ENCODE peak calls at places on chromosome 13, in seven cellular contexts. H is activated naive CD4-positive, alpha-beta T cell treated with anti-CD3 and anti-CD28 coated beads, Interleukin-2, amount 50 U/mL, for 72 hours; P is activated B cell treated with CpG ODN at 0.5 μM for 24 hours; R is HCT116; J is esophagus mucosa; F is T-helper 17 cell; M is right cardiac atrium. D is an unnamed sample.

GRCh38 chr13:44015133-44015532 is 135.4 kb downstream of the LACC1 start:
- ATAC-seq in H (no peak), P (no peak), R (no peak), J (no peak), F (no peak), M (no peak), D (no peak)

GRCh38 chr13:69997061-69997460 is 110.6 kb upstream of the ATXN8OS start:
- ATAC-seq in H (no peak), P (no peak), R (no peak), J (no peak), F (no peak), M (no peak), D (no peak)

GRCh38 chr13:88248393-88248792 is 577.2 kb downstream of the SLITRK5 start:
- ATAC-seq in H (no peak), P (no peak), R (no peak), J (no peak), F (no peak), M (no peak), D (no peak)

GRCh38 chr13:79673310-79673992 is 192.5 kb downstream of the NDFIP2 start:
- ATAC-seq in H (no peak), P (no peak), R (no peak), J (no peak), F (no peak), M (peak), D (no peak)

GRCh38 chr13:20669162-20669561 is 34.3 kb upstream of the IL17D start:
- ATAC-seq in H (no peak), P (no peak), R (no peak), J (no peak), F (no peak), M (no peak), D (no peak)

GRCh38 chr13:110546933-110547332 is 14.6 kb downstream of the RAB20 start:
- ATAC-seq in H (no peak), P (no peak), R (peak), J (peak), F (no peak), M (peak), D (no peak)

GRCh38 chr13:33138441-33138840 is 122.2 kb downstream of the KL start:
- ATAC-seq in H (no peak), P (no peak), R (no peak), J (no peak), F (no peak), M (peak), D (no peak)

GRCh38 chr13:52659340-52659739 is 6.7 kb downstream of the SUGT1 start:
- ATAC-seq in H (no peak), P (no peak), R (no peak), J (no peak), F (no peak), M (no peak), D (no peak)

GRCh38 chr13:48201044-48201443 is 32.0 kb upstream of the ITM2B start:
- ATAC-seq in H (no peak), P (no peak), R (no peak), J (no peak), F (no peak), M (no peak), D (no peak)

GRCh38 chr13:66853559-66853958 is 376.6 kb downstream of the PCDH9 start:
- ATAC-seq in H (no peak), P (no peak), R (no peak), J (no peak), F (no peak), M (no peak), D (no peak)

GRCh38 chr13:109366521-109366920 is 419.9 kb downstream of the IRS2 start:
- ATAC-seq in H (no peak), P (no peak), R (no peak), J (no peak), F (no peak), M (no peak), D (no peak)

GRCh38 chr13:21034602-21035190 is 26.7 kb downstream of the LATS2 start:
- ATAC-seq in H (no peak), P (no peak), R (no peak), J (peak), F (no peak), M (peak), D (no peak)

GRCh38 chr13:41971848-41972247 is 10.9 kb upstream of the VWA8 start:
- ATAC-seq in H (no peak), P (no peak), R (no peak), J (no peak), F (peak), M (no peak), D (no peak)

GRCh38 chr13:25741796-25742195 is 310.0 kb downstream of the SHISA2 start:
- ATAC-seq in H (no peak), P (no peak), R (no peak), J (no peak), F (no peak), M (no peak), D (no peak)

GRCh38 chr13:39196957-39197644 is 158.8 kb downstream of the NHLRC3 start:
- ATAC-seq in H (peak), P (no peak), R (no peak), J (no peak), F (no peak), M (no peak), D (no peak)

GRCh38 chr13:84417426-84417825 is 535.2 kb upstream of the SLITRK1 start:
- ATAC-seq in H (no peak), P (no peak), R (no peak), J (no peak), F (no peak), M (no peak), D (no peak)

GRCh38 chr13:19981685-19982238 is 23.2 kb downstream of the ZMYM2 start:
- ATAC-seq in H (no peak), P (no peak), R (no peak), J (no peak), F (no peak), M (no peak), D (no peak)

GRCh38 chr13:114099918-114100445 is 32.4 kb downstream of the RASA3 start:
- ATAC-seq in H (peak), P (no peak), R (peak), J (peak), F (no peak), M (no peak), D (peak)

GRCh38 chr13:50401721-50402510 is 386.7 kb downstream of the KCNRG start:
- ATAC-seq in H (no peak), P (no peak), R (no peak), J (no peak), F (no peak), M (peak), D (no peak)

GRCh38 chr13:77859450-77859849 is 59.2 kb downstream of the EDNRB start:
- ATAC-seq in H (no peak), P (no peak), R (no peak), J (no peak), F (no peak), M (peak), D (no peak)

GRCh38 chr13:46149272-46150133 is 32.5 kb downstream of the LCP1 start:
- ATAC-seq in H (peak), P (no peak), R (no peak), J (no peak), F (peak), M (peak), D (peak)

GRCh38 chr13:39892731-39893293 is 237.3 kb downstream of the COG6 start:
- ATAC-seq in H (peak), P (no peak), R (no peak), J (no peak), F (peak), M (peak), D (no peak)

GRCh38 chr13:35157143-35157755 is 215.2 kb downstream of the NBEA start:
- ATAC-seq in H (peak), P (no peak), R (peak), J (peak), F (peak), M (no peak), D (no peak)

GRCh38 chr13:30718661-30719520 is 16.5 kb upstream of the ALOX5AP start:
- ATAC-seq in H (no peak), P (peak), R (peak), J (peak), F (no peak), M (no peak), D (no peak)

GRCh38 chr13:40973409-40973808 is 45.7 kb downstream of the ELF1 start:
- ATAC-seq in H (no peak), P (no peak), R (no peak), J (no peak), F (no peak), M (no peak), D (no peak)

GRCh38 chr13:39855236-39855635 is 199.8 kb downstream of the COG6 start:
- ATAC-seq in H (no peak), P (no peak), R (no peak), J (no peak), F (no peak), M (no peak), D (no peak)

GRCh38 chr13:24233351-24233901 is 72.9 kb downstream of the SPATA13 start:
- ATAC-seq in H (peak), P (no peak), R (no peak), J (no peak), F (no peak), M (no peak), D (no peak)

D was measured in stimulated activated memory B cell treated with anti-CD40 and anti-IgM and Interleukin-4, amounts not matched to agents 10 μg/mL and 1 μg/mL and 100 μg/mL, for 72 hours.